ENCODE peak calls at places on chromosomes 13 and 19, in five cellular contexts. One of them, this sample, is unnamed. For H3K27me3, the result is how much of the 10 kb centered on the place peaks cover.

GRCh38 chr19:7637374-7638256 is 705 bp downstream of the STXBP2 start:
- DNase-seq in tibial nerve: no peak
- DNase-seq in HepG2: no peak
- DNase-seq in esophagus muscularis mucosa: no peak
- DNase-seq in SK-N-SH: no peak
- DNase-seq in this sample: peak

GRCh38 chr13:24261566-24261965 is 47.8 kb upstream of the C1QTNF9 start:
- DNase-seq in tibial nerve: no peak
- DNase-seq in HepG2: no peak
- DNase-seq in esophagus muscularis mucosa: no peak
- DNase-seq in SK-N-SH: no peak
- DNase-seq in this sample: no peak

GRCh38 chr19:33988601-33989000 is 183.7 kb upstream of the LSM14A start:
- DNase-seq in tibial nerve: no peak
- DNase-seq in HepG2: no peak
- DNase-seq in esophagus muscularis mucosa: no peak
- DNase-seq in SK-N-SH: no peak
- DNase-seq in this sample: no peak

GRCh38 chr13:99496322-99497142 is 4.7 kb upstream of the TM9SF2 start:
- DNase-seq in tibial nerve: peak
- DNase-seq in HepG2: peak
- DNase-seq in esophagus muscularis mucosa: no peak
- DNase-seq in SK-N-SH: no peak
- DNase-seq in this sample: peak

GRCh38 chr19:6739884-6740588 is 556 bp downstream of the TRIP10 start:
- DNase-seq in tibial nerve: no peak
- DNase-seq in HepG2: no peak
- DNase-seq in esophagus muscularis mucosa: no peak
- DNase-seq in SK-N-SH: peak
- DNase-seq in this sample: peak

GRCh38 chr13:74479124-74479523 is 344.9 kb upstream of the KLF12 start:
- DNase-seq in tibial nerve: no peak
- DNase-seq in HepG2: no peak
- DNase-seq in esophagus muscularis mucosa: no peak
- DNase-seq in SK-N-SH: no peak
- DNase-seq in this sample: no peak

GRCh38 chr13:62293081-62293480 is 877.4 kb upstream of the PCDH20 start:
- DNase-seq in tibial nerve: no peak
- DNase-seq in HepG2: no peak
- DNase-seq in esophagus muscularis mucosa: no peak
- DNase-seq in SK-N-SH: no peak
- DNase-seq in this sample: no peak

GRCh38 chr19:23075031-23075733 is 41.6 kb upstream of the ZNF730 start:
- DNase-seq in tibial nerve: no peak
- DNase-seq in HepG2: no peak
- DNase-seq in esophagus muscularis mucosa: no peak
- DNase-seq in SK-N-SH: peak
- DNase-seq in this sample: peak

GRCh38 chr19:54415208-54415900 is at the start of gene TTYH1:
- DNase-seq in tibial nerve: no peak
- DNase-seq in HepG2: no peak
- DNase-seq in esophagus muscularis mucosa: no peak
- DNase-seq in SK-N-SH: peak
- DNase-seq in this sample: no peak

GRCh38 chr19:40822161-40822560 is 23.2 kb downstream of the EGLN2 start:
- DNase-seq in tibial nerve: no peak
- DNase-seq in HepG2: no peak
- DNase-seq in esophagus muscularis mucosa: no peak
- DNase-seq in SK-N-SH: no peak
- DNase-seq in this sample: no peak

GRCh38 chr19:53894736-53895135 is 12.7 kb downstream of the PRKCG start:
- DNase-seq in tibial nerve: no peak
- DNase-seq in HepG2: no peak
- DNase-seq in esophagus muscularis mucosa: no peak
- DNase-seq in SK-N-SH: no peak
- DNase-seq in this sample: no peak

GRCh38 chr13:98147521-98147920 is 4.6 kb downstream of the FARP1 start:
- DNase-seq in tibial nerve: no peak
- DNase-seq in HepG2: peak
- DNase-seq in esophagus muscularis mucosa: no peak
- DNase-seq in SK-N-SH: no peak
- DNase-seq in this sample: no peak

GRCh38 chr13:26220575-26220974 is 1.5 kb downstream of the RNF6 start:
- DNase-seq in tibial nerve: no peak
- DNase-seq in HepG2: no peak
- DNase-seq in esophagus muscularis mucosa: no peak
- DNase-seq in SK-N-SH: no peak
- DNase-seq in this sample: no peak

GRCh38 chr19:29120471-29120870 is 92.5 kb downstream of the UQCRFS1 start:
- DNase-seq in tibial nerve: no peak
- DNase-seq in HepG2: no peak
- DNase-seq in esophagus muscularis mucosa: no peak
- DNase-seq in SK-N-SH: no peak
- DNase-seq in this sample: no peak

DNA sequence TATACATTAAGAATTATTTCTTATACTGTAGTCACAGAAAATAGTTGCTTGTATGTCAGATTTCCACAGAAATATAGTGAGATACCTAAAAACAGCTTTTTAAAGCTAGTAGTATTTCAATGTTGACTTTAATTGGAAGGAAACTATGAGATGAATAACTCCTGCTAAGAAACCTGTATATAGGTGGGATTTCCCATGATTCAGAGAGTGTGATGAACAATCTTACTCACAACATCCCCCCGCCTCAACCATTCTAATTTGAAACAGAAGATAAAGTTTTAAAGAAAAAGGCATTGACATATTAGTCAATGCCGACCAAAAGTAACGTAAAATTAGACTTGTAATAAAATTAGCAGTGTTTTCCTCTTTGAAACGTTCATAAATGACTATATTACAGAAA is 1.4 kb upstream of the MIR17HG start:
- DNase-seq in tibial nerve: no peak
- DNase-seq in HepG2: no peak
- DNase-seq in esophagus muscularis mucosa: no peak
- DNase-seq in SK-N-SH: no peak
- DNase-seq in this sample: no peak
- H3K27me3 ChIP-seq in tibial nerve: under half
- H3K27me3 ChIP-seq in HepG2: under half
- H3K27me3 ChIP-seq in esophagus muscularis mucosa: under half
- H3K27me3 ChIP-seq in SK-N-SH: under half
- H3K27me3 ChIP-seq in this sample: under half

GRCh38 chr13:64083396-64083795 is 2667.7 kb upstream of the PCDH20 start:
- DNase-seq in tibial nerve: no peak
- DNase-seq in HepG2: no peak
- DNase-seq in esophagus muscularis mucosa: no peak
- DNase-seq in SK-N-SH: no peak
- DNase-seq in this sample: no peak

GRCh38 chr13:64087624-64088023 is 2672.0 kb upstream of the PCDH20 start:
- DNase-seq in tibial nerve: no peak
- DNase-seq in HepG2: no peak
- DNase-seq in esophagus muscularis mucosa: no peak
- DNase-seq in SK-N-SH: no peak
- DNase-seq in this sample: no peak

GRCh38 chr13:64090311-64090710 is 2674.7 kb upstream of the PCDH20 start:
- DNase-seq in tibial nerve: no peak
- DNase-seq in HepG2: no peak
- DNase-seq in esophagus muscularis mucosa: no peak
- DNase-seq in SK-N-SH: no peak
- DNase-seq in this sample: no peak

GRCh38 chr13:64083811-64084210 is 2668.2 kb upstream of the PCDH20 start:
- DNase-seq in tibial nerve: no peak
- DNase-seq in HepG2: no peak
- DNase-seq in esophagus muscularis mucosa: no peak
- DNase-seq in SK-N-SH: no peak
- DNase-seq in this sample: no peak

DNA sequence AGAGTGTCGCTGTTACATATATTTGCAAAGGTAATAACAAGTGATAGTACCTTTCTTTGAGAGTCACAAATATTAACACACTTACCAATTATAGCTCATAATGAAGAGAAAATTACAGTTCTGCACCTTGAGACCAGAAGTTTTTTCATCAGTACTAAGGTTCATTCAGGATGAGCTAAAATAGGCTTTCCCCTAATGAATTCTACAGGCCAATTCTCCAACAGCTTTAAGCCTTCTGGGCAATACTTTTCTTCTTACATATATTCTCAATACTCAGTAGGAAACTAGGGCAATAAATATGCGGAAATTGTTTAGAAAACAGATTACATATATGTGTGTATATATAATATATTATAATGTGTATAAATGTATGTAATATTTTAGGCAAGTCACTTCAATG is 2672.8 kb upstream of the PCDH20 start:
- DNase-seq in tibial nerve: no peak
- DNase-seq in HepG2: no peak
- DNase-seq in esophagus muscularis mucosa: no peak
- DNase-seq in SK-N-SH: no peak
- DNase-seq in this sample: no peak
- TF ChIP-seq EP300 in tibial nerve: no peak
- TF ChIP-seq EP300 in HepG2: no peak
- TF ChIP-seq EP300 in esophagus muscularis mucosa: no peak
- TF ChIP-seq EP300 in SK-N-SH: no peak
- TF ChIP-seq EP300 in this sample: no peak

GRCh38 chr19:12983561-12984142 is 11.6 kb upstream of the NFIX start:
- DNase-seq in tibial nerve: peak
- DNase-seq in HepG2: peak
- DNase-seq in esophagus muscularis mucosa: no peak
- DNase-seq in SK-N-SH: peak
- DNase-seq in this sample: peak

GRCh38 chr19:12984683-12985048 is 10.6 kb upstream of the NFIX start:
- DNase-seq in tibial nerve: no peak
- DNase-seq in HepG2: no peak
- DNase-seq in esophagus muscularis mucosa: no peak
- DNase-seq in SK-N-SH: no peak
- DNase-seq in this sample: no peak

GRCh38 chr19:12985049-12985776 is 10.1 kb upstream of the NFIX start:
- DNase-seq in tibial nerve: peak
- DNase-seq in HepG2: peak
- DNase-seq in esophagus muscularis mucosa: peak
- DNase-seq in SK-N-SH: no peak
- DNase-seq in this sample: peak

GRCh38 chr19:12983091-12983490 is 12.2 kb upstream of the NFIX start:
- DNase-seq in tibial nerve: no peak
- DNase-seq in HepG2: no peak
- DNase-seq in esophagus muscularis mucosa: no peak
- DNase-seq in SK-N-SH: no peak
- DNase-seq in this sample: no peak

GRCh38 chr19:12984143-12984627 is 11.1 kb upstream of the NFIX start:
- DNase-seq in tibial nerve: no peak
- DNase-seq in HepG2: no peak
- DNase-seq in esophagus muscularis mucosa: no peak
- DNase-seq in SK-N-SH: no peak
- DNase-seq in this sample: no peak
- H3K27me3 ChIP-seq in tibial nerve: under half
- H3K27me3 ChIP-seq in HepG2: under half
- H3K27me3 ChIP-seq in esophagus muscularis mucosa: under half
- H3K27me3 ChIP-seq in SK-N-SH: under half
- H3K27me3 ChIP-seq in this sample: under half

DNA sequence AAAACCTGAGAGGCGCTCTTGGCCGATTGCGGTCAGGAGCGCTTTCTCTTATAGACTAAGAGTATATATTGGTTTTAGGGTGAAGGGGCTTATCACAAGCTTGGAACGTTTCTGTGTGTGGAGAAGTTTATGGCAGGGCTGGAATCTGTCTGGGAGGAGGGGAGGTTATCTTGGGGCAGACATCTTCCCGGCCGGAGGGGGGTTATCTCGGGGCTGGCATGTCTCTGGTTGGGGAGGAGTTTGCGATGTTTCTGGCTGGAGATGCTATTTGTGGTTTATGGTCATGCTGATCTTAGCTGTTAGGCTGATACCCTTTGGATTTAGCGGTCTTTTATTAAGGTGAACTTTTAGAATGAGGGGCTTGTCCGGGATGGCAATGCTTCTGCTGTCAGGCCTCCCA is 18.4 kb downstream of the KDM4B start:
- DNase-seq in tibial nerve: no peak
- DNase-seq in HepG2: no peak
- DNase-seq in esophagus muscularis mucosa: no peak
- DNase-seq in SK-N-SH: no peak
- DNase-seq in this sample: no peak
- TF ChIP-seq EP300 in tibial nerve: no peak
- TF ChIP-seq EP300 in HepG2: no peak
- TF ChIP-seq EP300 in esophagus muscularis mucosa: no peak
- TF ChIP-seq EP300 in SK-N-SH: no peak
- TF ChIP-seq EP300 in this sample: no peak

DNA sequence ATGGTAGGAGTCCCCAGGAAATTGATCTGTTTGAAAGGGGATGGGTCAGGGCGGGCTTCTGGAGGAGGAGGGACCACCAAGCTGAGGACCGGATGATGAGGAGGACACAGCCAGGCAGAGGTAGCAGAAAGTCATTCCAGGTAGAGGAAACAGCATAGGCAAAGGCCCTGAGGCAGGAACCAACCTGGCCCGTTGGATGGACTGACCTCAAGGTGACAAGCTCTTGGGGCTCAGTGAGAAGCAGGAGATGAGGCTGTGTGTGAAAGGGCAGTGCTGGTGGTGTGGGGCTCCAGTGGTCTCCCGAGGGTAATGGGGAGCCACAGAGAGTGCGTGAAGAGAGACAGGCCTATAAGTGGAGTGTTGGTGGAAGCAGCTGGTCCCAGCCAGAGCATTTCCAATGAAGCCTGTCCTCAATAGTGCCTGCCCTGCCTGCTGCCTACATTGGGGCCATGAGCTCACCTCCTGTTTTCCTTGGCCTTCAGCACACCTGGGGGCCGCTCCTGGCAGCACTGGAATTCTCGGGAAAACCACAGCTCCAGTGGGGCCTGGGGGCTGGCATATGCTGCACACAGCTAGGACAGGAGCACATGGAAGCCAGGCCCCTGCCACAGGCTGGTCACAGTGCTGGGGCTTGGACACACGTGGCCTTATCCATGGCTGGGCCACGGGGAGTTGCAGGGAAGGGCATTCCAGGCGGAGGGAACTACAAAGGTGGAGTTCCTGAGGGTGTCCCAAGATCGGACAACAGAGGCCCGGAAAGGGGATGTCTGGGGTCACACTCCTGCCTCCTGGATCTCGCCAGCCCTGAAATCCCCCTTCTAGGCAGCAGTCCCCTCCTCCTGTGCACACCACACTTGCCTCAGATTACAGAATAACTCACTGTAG is 2.3 kb upstream of the COMP start:
- DNase-seq in tibial nerve: no peak
- DNase-seq in HepG2: no peak
- DNase-seq in esophagus muscularis mucosa: no peak
- DNase-seq in SK-N-SH: peak
- DNase-seq in this sample: no peak
- H3K27me3 ChIP-seq in tibial nerve: under half
- H3K27me3 ChIP-seq in HepG2: half or more
- H3K27me3 ChIP-seq in esophagus muscularis mucosa: under half
- H3K27me3 ChIP-seq in SK-N-SH: under half
- H3K27me3 ChIP-seq in this sample: half or more

This sample was measured in transverse colon.